ENCODE peak calls at places on chromosomes 5 and 9, in five cellular contexts. E, R, H, W and Y are unnamed samples.
A peak's percentile ranks its signal among the peaks of the same experiment; 100 is the strongest.

GRCh38 chr5:35202319-35203111 is 27.8 kb downstream of the PRLR start:
- DNase-seq in E (peak; percentile 70), R (peak; percentile 61), H (peak; percentile 78), W (no peak), Y (peak; percentile 42)

GRCh38 chr5:133474851-133475590 is 137.3 kb downstream of the FSTL4 start:
- DNase-seq in E (no peak), R (no peak), H (no peak), W (no peak), Y (no peak)

GRCh38 chr5:40171971-40172370 is 507.7 kb upstream of the PTGER4 start:
- DNase-seq in E (no peak), R (no peak), H (no peak), W (no peak), Y (no peak)

GRCh38 chr5:159874308-159874707 is 42.0 kb upstream of the ADRA1B start:
- DNase-seq in E (no peak), R (no peak), H (no peak), W (no peak), Y (peak; percentile 51)

GRCh38 chr5:77971965-77972544 is 195.9 kb upstream of the TBCA start:
- DNase-seq in E (no peak), R (no peak), H (no peak), W (no peak), Y (no peak)

GRCh38 chr9:106945727-106946690 is 83.0 kb downstream of the ZNF462 start:
- DNase-seq in E (no peak), R (no peak), H (no peak), W (no peak), Y (no peak)

GRCh38 chr9:78533500-78533899 is 236.6 kb downstream of the PSAT1 start:
- DNase-seq in E (no peak), R (no peak), H (no peak), W (no peak), Y (no peak)

GRCh38 chr5:171956870-171957501 is 49.5 kb downstream of the FBXW11 start:
- DNase-seq in E (no peak), R (no peak), H (no peak), W (no peak), Y (no peak)

GRCh38 chr5:72452515-72453259 is 54.5 kb downstream of the ZNF366 start:
- DNase-seq in E (no peak), R (no peak), H (no peak), W (no peak), Y (peak; percentile 61)

GRCh38 chr9:131045300-131046092 is 36.5 kb downstream of the LAMC3 start:
- DNase-seq in E (no peak), R (peak; percentile 71), H (no peak), W (no peak), Y (peak; percentile 27)

GRCh38 chr9:36935768-36936497 is 98.1 kb downstream of the PAX5 start:
- DNase-seq in E (no peak), R (no peak), H (no peak), W (peak; percentile 46), Y (no peak)

GRCh38 chr9:134557331-134557730 is 84.3 kb upstream of the COL5A1 start:
- DNase-seq in E (no peak), R (no peak), H (no peak), W (no peak), Y (no peak)

GRCh38 chr5:154737667-154738320 is 17.4 kb upstream of the LARP1 start:
- DNase-seq in E (peak; percentile 62), R (no peak), H (no peak), W (no peak), Y (no peak)

GRCh38 chr5:154740483-154740882 is 14.7 kb upstream of the LARP1 start:
- DNase-seq in E (no peak), R (no peak), H (no peak), W (no peak), Y (no peak)

GRCh38 chr5:154743812-154744211 is 11.4 kb upstream of the LARP1 start:
- DNase-seq in E (no peak), R (peak; percentile 26), H (no peak), W (no peak), Y (no peak)

GRCh38 chr5:154741415-154741814 is 13.8 kb upstream of the LARP1 start:
- DNase-seq in E (no peak), R (no peak), H (no peak), W (no peak), Y (no peak)

GRCh38 chr5:154740957-154741356 is 14.2 kb upstream of the LARP1 start:
- DNase-seq in E (no peak), R (peak; percentile 27), H (no peak), W (no peak), Y (no peak)
- TF ChIP-seq KDM1A in E (no peak), R (peak; percentile 51), H (no peak), W (no peak), Y (no peak)

GRCh38 chr5:180093651-180094382 is 22.3 kb upstream of the RNF130 start:
- DNase-seq in E (no peak), R (peak; percentile 97), H (no peak), W (no peak), Y (no peak)
- TF ChIP-seq KDM1A in E (no peak), R (peak; percentile 99), H (no peak), W (no peak), Y (no peak)

GRCh38 chr5:76546497-76547102 is 76.6 kb downstream of the F2RL2 start:
- DNase-seq in E (peak; percentile 36), R (no peak), H (no peak), W (peak; percentile 51), Y (no peak)
- TF ChIP-seq KDM1A in E (no peak), R (no peak), H (no peak), W (no peak), Y (no peak)

DNA sequence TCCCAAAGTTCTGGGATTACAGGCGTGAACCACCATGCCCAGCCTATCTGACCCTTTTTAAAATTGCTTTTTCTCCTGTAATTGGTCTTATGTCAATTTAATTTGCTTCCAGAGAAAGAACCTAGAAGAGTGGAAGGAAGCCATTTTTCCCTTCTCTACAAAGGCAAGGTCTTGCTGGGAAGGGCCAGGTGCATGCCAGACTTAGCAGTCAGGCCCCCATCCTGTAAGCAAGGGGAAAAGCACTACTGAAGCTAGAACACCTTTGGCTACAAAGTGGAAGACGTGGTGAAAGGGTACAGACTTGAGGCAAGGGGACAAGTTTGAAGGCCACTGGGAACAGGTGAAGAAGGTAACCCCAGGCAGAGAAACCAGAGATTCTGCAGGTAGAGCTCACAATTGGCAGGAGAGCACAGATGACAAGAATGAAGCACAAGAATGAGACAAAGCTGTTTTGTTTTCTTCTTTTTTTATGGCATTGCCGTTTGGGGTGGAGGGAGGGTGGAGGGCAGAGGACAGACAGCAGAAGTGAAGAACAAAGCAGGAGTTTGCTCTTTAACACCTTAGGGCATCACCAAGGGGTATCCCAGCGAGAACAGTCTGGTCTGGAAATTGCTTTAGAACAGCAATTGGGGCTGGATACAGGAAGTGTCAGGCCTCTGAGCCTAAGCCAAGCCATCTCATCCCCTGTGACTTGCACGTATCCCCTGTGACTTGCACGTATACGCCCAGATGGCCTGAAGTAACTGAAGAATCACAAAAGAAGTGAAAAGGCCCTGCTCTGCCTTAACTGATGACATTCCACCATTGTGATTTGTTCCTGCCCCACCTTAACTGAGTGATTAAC is 72.8 kb downstream of the SERINC5 start:
- DNase-seq in E (no peak), R (peak; percentile 14), H (no peak), W (no peak), Y (no peak)
- TF ChIP-seq KDM1A in E (no peak), R (no peak), H (no peak), W (no peak), Y (no peak)

GRCh38 chr5:135986891-135987401 is 32.2 kb upstream of the LECT2 start:
- DNase-seq in E (no peak), R (no peak), H (no peak), W (no peak), Y (no peak)
- TF ChIP-seq KDM1A in E (no peak), R (no peak), H (no peak), W (no peak), Y (no peak)

GRCh38 chr9:95450171-95451107 is 66.3 kb downstream of the PTCH1 start:
- DNase-seq in E (no peak), R (no peak), H (no peak), W (no peak), Y (no peak)
- TF ChIP-seq KDM1A in E (no peak), R (no peak), H (no peak), W (no peak), Y (no peak)

DNA sequence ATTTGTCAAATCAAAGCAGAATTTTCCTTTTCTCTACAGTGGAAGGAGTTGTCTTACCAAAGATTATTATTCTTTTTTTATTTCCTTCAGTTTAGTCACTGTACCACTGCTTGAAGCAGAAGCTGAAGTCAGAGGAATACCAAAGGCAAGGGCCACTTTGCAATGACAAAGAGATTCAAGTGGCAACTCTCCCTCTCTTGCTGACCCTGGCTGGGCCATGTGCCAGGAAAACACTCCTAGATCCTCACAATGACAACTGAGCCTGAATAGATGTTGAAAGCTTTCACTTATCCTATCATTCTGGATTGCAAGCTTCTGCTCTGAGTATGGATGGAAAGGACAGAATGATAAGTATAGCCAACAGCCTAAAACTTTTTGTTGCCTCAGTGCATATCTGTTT is 618.3 kb downstream of the NR2F1-AS1 start:
- DNase-seq in E (peak; percentile 20), R (no peak), H (no peak), W (no peak), Y (no peak)
- TF ChIP-seq KDM1A in E (no peak), R (no peak), H (no peak), W (no peak), Y (no peak)

GRCh38 chr5:124745367-124746251 is 830 bp downstream of the ZNF608 start:
- DNase-seq in E (no peak), R (no peak), H (no peak), W (no peak), Y (no peak)
- TF ChIP-seq KDM1A in E (no peak), R (no peak), H (no peak), W (no peak), Y (no peak)